ENCODE peak calls at places on chromosomes 2 and 18, in four cellular contexts. One of them, this sample, is unnamed. For H3K9me3, the result is how much of the 10 kb centered on the place peaks cover.

GRCh38 chr2:240999873-241000541 is 1.6 kb downstream of the SNED1 start:
- DNase-seq in aorta: no peak
- DNase-seq in right lobe of liver: no peak
- DNase-seq in upper lobe of right lung: peak
- DNase-seq in this sample: no peak

GRCh38 chr2:85175369-85176299 is 42.4 kb downstream of the TCF7L1 start:
- DNase-seq in aorta: no peak
- DNase-seq in right lobe of liver: peak
- DNase-seq in upper lobe of right lung: peak
- DNase-seq in this sample: no peak

GRCh38 chr2:189466656-189467055 is 25.4 kb downstream of the WDR75 start:
- DNase-seq in right lobe of liver: no peak
- DNase-seq in aorta: no peak
- DNase-seq in upper lobe of right lung: no peak
- DNase-seq in this sample: no peak

GRCh38 chr2:113136828-113137775 is 9.7 kb downstream of the IL1RN start:
- DNase-seq in right lobe of liver: no peak
- DNase-seq in aorta: no peak
- DNase-seq in upper lobe of right lung: no peak
- DNase-seq in this sample: no peak

GRCh38 chr2:8985561-8986326 is 17.7 kb downstream of the MBOAT2 start:
- DNase-seq in upper lobe of right lung: no peak
- DNase-seq in aorta: no peak
- DNase-seq in right lobe of liver: no peak
- DNase-seq in this sample: no peak

GRCh38 chr2:180699657-180700361 is 280.6 kb upstream of the UBE2E3 start:
- DNase-seq in right lobe of liver: no peak
- DNase-seq in upper lobe of right lung: no peak
- DNase-seq in aorta: no peak
- DNase-seq in this sample: no peak

GRCh38 chr18:12904012-12904516 is 20.0 kb upstream of the PTPN2 start:
- DNase-seq in right lobe of liver: no peak
- DNase-seq in upper lobe of right lung: no peak
- DNase-seq in aorta: peak
- DNase-seq in this sample: no peak

GRCh38 chr2:106334802-106335201 is 133.4 kb downstream of the RGPD3 start:
- DNase-seq in upper lobe of right lung: no peak
- DNase-seq in aorta: no peak
- DNase-seq in right lobe of liver: no peak
- DNase-seq in this sample: no peak

GRCh38 chr18:41938445-41938844 is 16.6 kb upstream of the PIK3C3 start:
- DNase-seq in upper lobe of right lung: no peak
- DNase-seq in aorta: no peak
- DNase-seq in right lobe of liver: no peak
- DNase-seq in this sample: no peak

GRCh38 chr2:95032341-95032740 is 6.8 kb downstream of the MAL start:
- DNase-seq in aorta: no peak
- DNase-seq in upper lobe of right lung: no peak
- DNase-seq in right lobe of liver: no peak
- DNase-seq in this sample: no peak

GRCh38 chr2:79630060-79630459 is 117.2 kb downstream of the CTNNA2 start:
- DNase-seq in upper lobe of right lung: no peak
- DNase-seq in aorta: no peak
- DNase-seq in right lobe of liver: no peak
- DNase-seq in this sample: no peak

GRCh38 chr2:54599326-54599710 is 124.1 kb upstream of the EML6 start:
- DNase-seq in aorta: no peak
- DNase-seq in upper lobe of right lung: no peak
- DNase-seq in right lobe of liver: peak
- DNase-seq in this sample: no peak

GRCh38 chr2:190425221-190425866 is 17.2 kb downstream of the MFSD6 start:
- DNase-seq in right lobe of liver: no peak
- DNase-seq in upper lobe of right lung: no peak
- DNase-seq in aorta: no peak
- DNase-seq in this sample: no peak

GRCh38 chr2:37457401-37457901 is 113.0 kb downstream of the QPCT start:
- DNase-seq in upper lobe of right lung: no peak
- DNase-seq in right lobe of liver: no peak
- DNase-seq in aorta: no peak
- DNase-seq in this sample: no peak

GRCh38 chr2:102826904-102827303 is 65.1 kb downstream of the TMEM182 start:
- DNase-seq in upper lobe of right lung: no peak
- DNase-seq in right lobe of liver: no peak
- DNase-seq in aorta: no peak
- DNase-seq in this sample: no peak

GRCh38 chr18:68024716-68025115 is 508.2 kb upstream of the DSEL start:
- DNase-seq in right lobe of liver: no peak
- DNase-seq in aorta: no peak
- DNase-seq in upper lobe of right lung: no peak
- DNase-seq in this sample: no peak

GRCh38 chr18:59050661-59051057 is 89.0 kb upstream of the SEC11C start:
- DNase-seq in aorta: no peak
- DNase-seq in upper lobe of right lung: no peak
- DNase-seq in right lobe of liver: no peak
- DNase-seq in this sample: no peak

GRCh38 chr18:57970356-57971095 is 73.5 kb upstream of the NEDD4L start:
- DNase-seq in upper lobe of right lung: no peak
- DNase-seq in aorta: no peak
- DNase-seq in right lobe of liver: no peak
- DNase-seq in this sample: no peak

GRCh38 chr2:11691071-11691660 is 21.2 kb upstream of the NTSR2 start:
- DNase-seq in upper lobe of right lung: no peak
- DNase-seq in aorta: no peak
- DNase-seq in right lobe of liver: no peak
- DNase-seq in this sample: no peak

GRCh38 chr2:71923887-71924533 is 223.7 kb downstream of the CYP26B1 start:
- DNase-seq in right lobe of liver: peak
- DNase-seq in aorta: peak
- DNase-seq in upper lobe of right lung: peak
- DNase-seq in this sample: no peak

GRCh38 chr2:238285653-238286082 is 2.7 kb downstream of the PER2 start:
- DNase-seq in upper lobe of right lung: peak
- DNase-seq in right lobe of liver: peak
- DNase-seq in aorta: peak
- DNase-seq in this sample: no peak

GRCh38 chr2:203533696-203534471 is 1.2 kb downstream of the RAPH1 start:
- DNase-seq in upper lobe of right lung: no peak
- DNase-seq in right lobe of liver: no peak
- DNase-seq in aorta: no peak
- DNase-seq in this sample: no peak

GRCh38 chr2:74979844-74980243 is 21.4 kb downstream of the POLE4 start:
- DNase-seq in upper lobe of right lung: no peak
- DNase-seq in right lobe of liver: no peak
- DNase-seq in aorta: no peak
- DNase-seq in this sample: no peak

GRCh38 chr18:43869451-43870008 is 592.2 kb upstream of the SYT4 start:
- DNase-seq in upper lobe of right lung: no peak
- DNase-seq in right lobe of liver: no peak
- DNase-seq in aorta: no peak
- DNase-seq in this sample: no peak

GRCh38 chr2:212027681-212028628 is 510.6 kb downstream of the ERBB4 start:
- DNase-seq in aorta: no peak
- DNase-seq in upper lobe of right lung: no peak
- DNase-seq in right lobe of liver: no peak
- DNase-seq in this sample: no peak

GRCh38 chr2:199464614-199465352 is 7.0 kb upstream of the SATB2 start:
- DNase-seq in aorta: no peak
- DNase-seq in upper lobe of right lung: no peak
- DNase-seq in right lobe of liver: no peak
- DNase-seq in this sample: no peak

GRCh38 chr2:98896416-98896815 is 39.6 kb downstream of the CRACDL start:
- DNase-seq in upper lobe of right lung: peak
- DNase-seq in right lobe of liver: no peak
- DNase-seq in aorta: no peak
- DNase-seq in this sample: no peak

DNA sequence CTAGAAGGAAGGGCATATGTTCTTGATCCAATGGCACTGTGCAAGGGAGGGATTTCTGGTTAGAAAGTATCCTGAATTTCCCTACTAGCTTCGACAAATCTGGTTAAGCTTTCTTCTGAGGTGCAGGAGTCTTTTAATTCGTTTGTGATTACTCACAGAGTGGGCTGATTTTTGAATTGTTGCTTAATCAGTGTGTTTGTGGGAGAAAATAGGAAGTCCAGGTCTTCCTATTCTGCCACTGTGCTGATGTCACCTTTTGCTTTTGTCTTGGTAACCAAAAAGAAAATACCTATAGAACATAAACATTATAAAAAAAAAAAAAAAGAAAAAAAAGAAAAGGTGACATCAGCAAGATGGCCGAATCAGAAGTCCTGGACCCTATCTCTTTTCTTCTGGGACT is 1008.6 kb downstream of the TSN start:
- DNase-seq in aorta: no peak
- DNase-seq in upper lobe of right lung: no peak
- DNase-seq in right lobe of liver: no peak
- DNase-seq in this sample: no peak
- H3K9me3 ChIP-seq in aorta: under half
- H3K9me3 ChIP-seq in upper lobe of right lung: under half
- H3K9me3 ChIP-seq in right lobe of liver: under half
- H3K9me3 ChIP-seq in this sample: under half

GRCh38 chr2:236503583-236503982 is 66.0 kb upstream of the ACKR3 start:
- DNase-seq in aorta: no peak
- DNase-seq in upper lobe of right lung: no peak
- DNase-seq in right lobe of liver: no peak
- DNase-seq in this sample: no peak

GRCh38 chr2:236499691-236500573 is 69.7 kb upstream of the ACKR3 start:
- DNase-seq in aorta: no peak
- DNase-seq in right lobe of liver: no peak
- DNase-seq in upper lobe of right lung: no peak
- DNase-seq in this sample: no peak

GRCh38 chr2:236501531-236501930 is 68.1 kb upstream of the ACKR3 start:
- DNase-seq in right lobe of liver: no peak
- DNase-seq in aorta: no peak
- DNase-seq in upper lobe of right lung: no peak
- DNase-seq in this sample: no peak

GRCh38 chr2:236503100-236503499 is 66.5 kb upstream of the ACKR3 start:
- DNase-seq in aorta: no peak
- DNase-seq in right lobe of liver: no peak
- DNase-seq in upper lobe of right lung: no peak
- DNase-seq in this sample: no peak

DNA sequence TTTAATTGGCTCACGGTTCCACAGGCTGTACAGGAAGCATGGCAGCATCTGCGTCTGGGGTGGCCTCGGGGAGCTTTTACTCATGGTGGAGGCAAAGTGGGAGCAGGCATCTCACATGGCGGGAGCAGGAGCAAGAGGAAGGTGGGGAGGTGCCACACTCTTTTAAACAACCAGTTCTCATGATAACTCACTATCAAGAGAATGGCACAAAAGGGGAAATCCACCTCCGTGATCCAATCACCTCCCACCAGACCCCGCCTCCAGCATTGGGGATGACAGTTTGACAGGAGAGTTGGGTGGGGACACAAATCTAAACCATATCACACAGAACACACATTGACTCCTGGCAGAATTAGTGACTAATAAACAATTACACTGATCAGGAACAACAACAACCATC is 68.6 kb upstream of the ACKR3 start:
- DNase-seq in aorta: no peak
- DNase-seq in right lobe of liver: no peak
- DNase-seq in upper lobe of right lung: no peak
- DNase-seq in this sample: no peak
- H3K9me3 ChIP-seq in aorta: under half
- H3K9me3 ChIP-seq in right lobe of liver: under half
- H3K9me3 ChIP-seq in upper lobe of right lung: under half
- H3K9me3 ChIP-seq in this sample: under half

GRCh38 chr18:80056095-80056494 is 21.9 kb downstream of the RBFA start:
- DNase-seq in aorta: no peak
- DNase-seq in right lobe of liver: no peak
- DNase-seq in upper lobe of right lung: no peak
- DNase-seq in this sample: no peak
- H3K9me3 ChIP-seq in aorta: under half
- H3K9me3 ChIP-seq in right lobe of liver: under half
- H3K9me3 ChIP-seq in upper lobe of right lung: under half
- H3K9me3 ChIP-seq in this sample: under half

DNA sequence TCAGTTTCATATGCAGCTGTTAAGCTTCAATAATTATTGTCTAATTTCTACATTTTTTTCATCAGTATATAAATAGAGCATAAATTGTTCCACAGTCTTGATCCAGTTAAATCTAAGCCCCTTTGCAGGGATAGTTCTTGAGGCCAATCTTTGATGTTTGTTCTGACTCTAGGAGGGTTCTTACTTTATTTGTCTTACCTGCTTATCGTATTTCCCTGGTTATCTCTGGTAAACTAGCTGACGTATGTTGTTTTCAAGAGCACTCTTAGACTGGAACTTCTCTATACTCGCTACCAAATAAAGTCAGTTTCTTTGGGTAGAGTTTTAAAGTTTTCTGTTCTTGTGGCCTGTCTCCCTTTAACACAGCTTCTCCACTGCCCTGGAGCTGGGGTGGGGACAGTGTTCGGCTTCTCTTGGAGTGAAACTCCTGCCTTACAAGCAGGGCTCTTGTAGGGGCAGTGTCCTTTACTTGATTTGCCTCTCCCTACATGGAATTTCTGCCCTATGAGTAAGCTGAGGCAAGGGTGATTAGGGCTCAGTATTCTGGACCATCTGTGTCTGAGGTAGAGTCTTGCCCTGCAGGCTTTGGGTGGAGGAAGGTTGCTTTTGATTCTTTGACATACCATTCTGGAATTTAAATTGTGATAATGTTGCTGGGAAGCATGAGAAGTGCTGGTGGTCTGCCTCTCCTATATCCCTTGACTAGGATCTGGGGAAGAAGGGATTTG is 90.3 kb downstream of the PTPN4 start:
- DNase-seq in right lobe of liver: no peak
- DNase-seq in aorta: no peak
- DNase-seq in upper lobe of right lung: no peak
- DNase-seq in this sample: no peak
- H3K9me3 ChIP-seq in right lobe of liver: under half
- H3K9me3 ChIP-seq in aorta: under half
- H3K9me3 ChIP-seq in upper lobe of right lung: under half
- H3K9me3 ChIP-seq in this sample: under half

GRCh38 chr2:89845532-89845931 is 1154.1 kb downstream of the RPIA start:
- DNase-seq in upper lobe of right lung: no peak
- DNase-seq in aorta: no peak
- DNase-seq in right lobe of liver: no peak
- DNase-seq in this sample: no peak
- H3K9me3 ChIP-seq in upper lobe of right lung: under half
- H3K9me3 ChIP-seq in aorta: under half
- H3K9me3 ChIP-seq in right lobe of liver: under half
- H3K9me3 ChIP-seq in this sample: under half

GRCh38 chr18:78814766-78815165 is 164.9 kb upstream of the SALL3 start:
- DNase-seq in right lobe of liver: no peak
- DNase-seq in upper lobe of right lung: no peak
- DNase-seq in aorta: no peak
- DNase-seq in this sample: no peak
- H3K9me3 ChIP-seq in right lobe of liver: under half
- H3K9me3 ChIP-seq in upper lobe of right lung: under half
- H3K9me3 ChIP-seq in aorta: under half
- H3K9me3 ChIP-seq in this sample: under half

DNA sequence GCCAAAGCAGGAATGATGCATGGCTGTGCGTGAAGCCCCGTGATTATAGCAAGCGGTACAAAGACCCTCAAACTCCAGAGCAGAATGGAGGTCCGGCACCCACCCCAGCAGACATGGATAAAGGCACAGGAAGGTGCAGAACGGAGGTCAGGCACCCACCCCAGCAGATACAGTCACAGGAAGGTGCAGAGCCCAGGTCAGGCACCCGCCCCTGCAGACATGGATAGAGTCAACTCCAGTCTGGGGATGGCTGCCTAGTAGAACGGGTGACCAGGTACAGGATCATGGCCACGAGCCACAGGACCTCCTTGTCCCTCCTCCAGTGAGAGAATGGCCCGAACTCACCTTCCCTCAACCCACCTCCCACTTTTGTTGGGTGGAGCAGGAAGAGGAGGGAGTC is 318.3 kb upstream of the SALL3 start:
- DNase-seq in aorta: no peak
- DNase-seq in upper lobe of right lung: no peak
- DNase-seq in right lobe of liver: no peak
- DNase-seq in this sample: no peak
- H3K9me3 ChIP-seq in aorta: under half
- H3K9me3 ChIP-seq in upper lobe of right lung: under half
- H3K9me3 ChIP-seq in right lobe of liver: under half
- H3K9me3 ChIP-seq in this sample: under half